ENCODE peak calls at places on chromosomes 11 and 22, in nine cellular contexts. K, M, O, G, X, W, R, C and Q are unnamed samples.

GRCh38 chr11:97751952-97752351 is 1268.8 kb upstream of the CNTN5 start:
- DNase-seq in X (no peak), G (no peak), M (no peak), W (no peak), R (no peak), C (no peak), O (no peak), K (no peak), Q (no peak)

GRCh38 chr22:37156686-37157435 is 7.1 kb upstream of the IL2RB start:
- DNase-seq in G (no peak), X (no peak), R (no peak), K (no peak), O (no peak), C (no peak), M (no peak), W (no peak), Q (no peak)

GRCh38 chr11:19084661-19085315 is 24.3 kb upstream of the MRGPRX2 start:
- DNase-seq in W (peak; percentile 72), X (no peak), R (no peak), G (no peak), K (no peak), M (no peak), O (no peak), C (no peak), Q (no peak)

GRCh38 chr22:31969789-31970489 is 25.6 kb downstream of the YWHAH start:
- DNase-seq in K (no peak), X (peak; percentile 71), G (peak; percentile 69), W (no peak), R (peak; percentile 81), C (peak; percentile 80), M (peak; percentile 69), O (peak; percentile 27), Q (peak; percentile 80)

GRCh38 chr11:35539781-35540281 is 14.4 kb upstream of the PAMR1 start:
- DNase-seq in M (peak; percentile 20), C (peak; percentile 30), O (peak; percentile 59), K (no peak), W (no peak), G (no peak), R (no peak), X (peak; percentile 90), Q (no peak)

GRCh38 chr11:112315861-112316739 is 55.4 kb upstream of the PLET1 start:
- DNase-seq in C (no peak), X (no peak), O (no peak), G (no peak), K (no peak), M (no peak), W (peak; percentile 84), R (no peak), Q (no peak)

GRCh38 chr11:9738700-9739099 is 74.8 kb downstream of the SWAP70 start:
- DNase-seq in G (no peak), W (no peak), R (no peak), O (no peak), K (no peak), X (no peak), C (no peak), M (no peak), Q (no peak)

GRCh38 chr11:35041070-35041554 is 97.9 kb upstream of the CD44 start:
- DNase-seq in W (no peak), C (no peak), M (no peak), R (no peak), K (no peak), O (no peak), G (no peak), X (no peak), Q (no peak)

GRCh38 chr22:35812600-35812999 is 94.9 kb downstream of the APOL5 start:
- DNase-seq in W (no peak), G (no peak), M (no peak), R (no peak), K (no peak), C (no peak), O (no peak), X (no peak), Q (no peak)

GRCh38 chr22:16783930-16784354 is 41.3 kb downstream of the XKR3 start:
- DNase-seq in K (no peak), W (no peak), X (no peak), M (no peak), G (peak; percentile 4), O (no peak), R (no peak), C (no peak), Q (no peak)

GRCh38 chr11:17371614-17372013 is 16.8 kb downstream of the KCNJ11 start:
- DNase-seq in K (no peak), O (no peak), G (no peak), M (no peak), C (no peak), R (no peak), W (no peak), X (no peak), Q (no peak)

GRCh38 chr11:65713212-65713969 is 1.3 kb downstream of the KAT5 start:
- DNase-seq in M (no peak), X (no peak), G (no peak), O (no peak), K (no peak), C (no peak), W (no peak), R (no peak), Q (no peak)

DNA sequence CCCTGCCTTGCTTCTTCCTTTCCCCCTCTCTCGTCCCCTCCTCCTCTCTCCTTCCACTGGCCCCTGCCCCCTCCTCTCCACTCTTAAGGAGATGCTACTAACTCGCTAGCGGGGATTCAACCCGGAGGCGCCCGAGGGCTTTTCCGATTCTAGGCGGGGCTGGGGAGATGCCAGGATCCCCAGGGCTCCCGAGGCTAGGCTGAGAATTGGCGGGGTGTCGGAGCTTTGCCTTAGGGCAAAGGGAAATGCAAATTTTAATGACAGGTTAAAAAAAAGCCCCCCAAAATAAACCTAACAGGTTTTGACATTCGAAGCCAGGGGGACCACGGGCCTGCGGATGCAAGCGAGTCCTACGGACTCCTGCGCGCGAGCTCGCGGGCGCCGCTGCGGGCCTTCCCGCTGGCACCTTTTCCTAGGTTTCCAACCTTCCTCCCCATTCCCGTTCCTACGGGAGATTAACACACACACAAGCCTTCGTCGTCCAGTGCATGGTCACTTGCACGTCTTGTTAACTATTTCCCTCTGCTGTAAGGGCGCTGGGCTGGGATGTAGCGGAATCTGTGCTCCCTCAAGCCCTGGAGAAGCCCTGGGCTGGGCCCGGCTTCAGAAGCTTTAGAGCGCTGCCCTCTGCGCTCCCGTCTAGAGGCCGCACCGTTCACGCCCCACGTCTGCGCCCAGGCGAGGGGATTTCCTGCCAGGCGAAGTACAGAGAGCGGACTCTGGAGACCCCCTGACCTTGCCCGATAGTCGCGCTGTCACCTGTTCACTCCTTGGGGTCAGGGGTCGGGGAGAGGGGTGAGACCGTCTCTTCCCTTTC is 725 bp upstream of the ALX4 start:
- DNase-seq in W (no peak), O (no peak), K (no peak), G (no peak), C (no peak), X (no peak), M (no peak), R (no peak), Q (no peak)
- H3K4me3 ChIP-seq in W (peak overlapping the region; percentile 46), O (no peak overlapping the region), K (peak overlapping the region; percentile 49), G (peak overlapping the region; percentile 56), C (no peak overlapping the region), X (no peak overlapping the region), M (peak overlapping the region; percentile 26), R (no peak overlapping the region), Q (peak overlapping the region; percentile 50)

GRCh38 chr22:18152519-18152918 is 2.5 kb downstream of the USP18 start:
- DNase-seq in K (no peak), G (no peak), R (no peak), O (no peak), X (no peak), W (no peak), M (no peak), C (no peak), Q (no peak)
- TF ChIP-seq EP300 in K (no peak), G (no peak), R (no peak), O (no peak), X (no peak), W (no peak), M (no peak), C (no peak), Q (no peak)

DNA sequence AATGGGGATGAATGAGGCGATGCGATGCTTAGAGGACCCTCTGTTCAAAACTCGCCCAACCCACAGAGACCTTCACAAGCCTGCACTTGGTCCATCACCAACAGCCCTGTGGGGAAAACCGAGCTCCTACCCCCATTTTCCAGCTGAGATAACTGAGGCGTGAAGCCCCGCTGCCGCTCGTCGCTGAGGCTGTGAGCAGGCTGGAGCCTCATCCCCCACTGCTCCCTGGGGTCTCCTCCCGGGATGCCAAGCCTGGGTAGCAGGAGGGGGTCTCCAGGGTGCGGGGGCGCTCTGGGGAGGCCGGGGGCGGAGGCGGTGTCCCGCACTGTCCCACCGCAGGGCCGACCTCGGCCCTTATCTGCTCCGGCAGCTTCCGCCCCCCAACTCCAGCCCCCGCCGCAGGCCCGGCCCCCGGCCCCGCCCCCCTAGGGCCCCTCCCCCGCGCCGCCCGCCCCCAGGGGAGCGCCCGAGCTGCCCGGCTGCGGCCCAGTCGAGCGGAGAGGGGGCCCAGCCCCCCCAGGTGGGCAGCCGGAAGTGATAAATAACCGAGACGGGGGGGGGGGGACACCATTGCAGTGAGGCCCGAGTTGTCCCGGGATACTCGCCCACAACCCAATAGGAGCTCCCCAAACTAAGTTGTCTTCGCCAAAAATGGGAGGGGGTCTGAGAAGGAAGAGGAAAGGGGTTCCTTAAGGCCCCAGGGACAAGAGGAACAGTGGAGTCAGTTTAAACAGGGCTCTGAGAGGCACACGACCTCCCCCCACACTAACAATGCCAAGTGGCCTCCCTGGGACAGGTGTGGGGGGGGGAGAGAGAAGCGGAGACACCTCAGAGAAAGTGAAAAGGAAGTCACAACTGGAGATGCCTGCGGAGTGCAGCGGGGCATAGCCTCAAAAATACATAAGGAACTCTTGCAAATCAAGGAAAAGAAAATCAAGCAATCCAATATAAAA is 8.3 kb upstream of the SLC39A13 start:
- DNase-seq in C (peak; percentile 47), G (no peak), M (peak; percentile 65), O (no peak), K (no peak), R (peak; percentile 51), X (no peak), W (no peak), Q (no peak)
- TF ChIP-seq POLR2A in C (peak; percentile 42), G (no peak), M (no peak), O (no peak), K (no peak), R (no peak), X (no peak), W (no peak), Q (no peak)

GRCh38 chr11:86952933-86953637 is 2.1 kb downstream of the FZD4 start:
- DNase-seq in W (no peak), C (no peak), X (no peak), O (no peak), M (no peak), G (no peak), R (no peak), K (no peak), Q (no peak)
- H3K4me3 ChIP-seq in W (peak overlapping the region; percentile 91), C (peak overlapping the region; percentile 19), X (peak overlapping the region; percentile 100), O (peak overlapping the region; percentile 82), M (peak overlapping the region; percentile 99), G (no peak overlapping the region), R (peak overlapping the region; percentile 66), K (peak overlapping the region; percentile 68), Q (peak overlapping the region; percentile 87)

DNA sequence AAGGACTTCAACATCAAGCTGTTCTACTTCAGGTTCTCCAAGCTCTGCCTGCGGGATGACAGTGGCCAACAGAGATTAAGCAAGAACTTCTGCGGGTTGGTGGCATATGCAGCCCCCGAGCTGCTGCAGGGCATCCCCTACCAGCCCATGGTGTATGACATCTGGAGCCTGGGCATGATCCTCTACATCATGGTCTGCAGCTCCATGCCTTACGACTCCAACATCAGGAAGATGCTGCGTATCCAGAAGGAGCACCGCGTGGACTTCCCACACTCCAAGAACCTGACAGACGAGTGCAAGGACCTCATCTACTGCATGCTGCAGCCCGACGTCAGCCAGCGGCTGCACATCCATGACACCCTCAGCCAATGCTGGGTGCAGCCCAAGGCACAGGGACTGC is 2.8 kb upstream of the DGCR2 start:
- DNase-seq in O (no peak), M (no peak), X (no peak), K (no peak), G (no peak), W (no peak), R (no peak), C (no peak), Q (no peak)
- TF ChIP-seq EP300 in O (no peak), M (no peak), X (no peak), K (no peak), G (no peak), W (no peak), R (no peak), C (no peak), Q (no peak)